ENCODE peak calls at places on chromosome 16, in four cellular contexts. Q is DMS53, J is nephron progenitor cell, L is AG04450. W is an unnamed sample.
A peak's percentile ranks its signal among the peaks of the same experiment; 100 is the strongest.

GRCh38 chr16:61148930-61149329 is 887.3 kb downstream of the CDH8 start:
- DNase-seq in Q (peak; percentile 19), J (no peak), L (no peak), W (no peak)

GRCh38 chr16:81505011-81505660 is 60.5 kb downstream of the CMIP start:
- DNase-seq in Q (no peak), J (peak; percentile 53), L (no peak), W (no peak)

GRCh38 chr16:70158261-70158939 is 15.2 kb upstream of the CLEC18C start:
- DNase-seq in Q (no peak), J (no peak), L (no peak), W (no peak)

GRCh38 chr16:30927789-30928378 is 4.5 kb downstream of the FBXL19 start:
- DNase-seq in Q (peak; percentile 90), J (peak; percentile 73), L (no peak), W (peak; percentile 84)

GRCh38 chr16:59324462-59324861 is 590.3 kb upstream of the GOT2 start:
- DNase-seq in Q (no peak), J (no peak), L (no peak), W (no peak)

GRCh38 chr16:50298075-50298460 is 31.7 kb downstream of the ADCY7 start:
- DNase-seq in Q (no peak), J (no peak), L (no peak), W (no peak)

GRCh38 chr16:48608452-48608851 is 1.5 kb downstream of the N4BP1 start:
- DNase-seq in Q (peak; percentile 43), J (no peak), L (no peak), W (no peak)

GRCh38 chr16:4663756-4664465 is 29.5 kb upstream of the NUDT16L1 start:
- DNase-seq in Q (no peak), J (no peak), L (no peak), W (no peak)

GRCh38 chr16:23941025-23941424 is 105.2 kb downstream of the PRKCB start:
- DNase-seq in Q (no peak), J (no peak), L (no peak), W (no peak)

GRCh38 chr16:57518520-57518919 is 17.9 kb downstream of the CCDC102A start:
- DNase-seq in Q (no peak), J (no peak), L (no peak), W (no peak)

GRCh38 chr16:50530277-50531236 is 17.6 kb upstream of the NKD1 start:
- DNase-seq in Q (peak; percentile 24), J (no peak), L (no peak), W (peak; percentile 32)

GRCh38 chr16:68744744-68745280 is 7.7 kb downstream of the CDH1 start:
- DNase-seq in Q (peak; percentile 99), J (no peak), L (no peak), W (no peak)

GRCh38 chr16:79379083-79379482 is 221.5 kb downstream of the MAF start:
- DNase-seq in Q (no peak), J (no peak), L (no peak), W (no peak)

GRCh38 chr16:50665128-50665878 is 15.8 kb downstream of the SNX20 start:
- DNase-seq in Q (peak; percentile 83), J (peak; percentile 93), L (peak; percentile 32), W (peak; percentile 89)

GRCh38 chr16:77780378-77780837 is 8.0 kb upstream of the VAT1L start:
- DNase-seq in Q (no peak), J (no peak), L (peak; percentile 92), W (no peak)

GRCh38 chr16:81625544-81626152 is 153.4 kb upstream of the PLCG2 start:
- DNase-seq in Q (no peak), J (no peak), L (no peak), W (no peak)

GRCh38 chr16:22373662-22374310 is 633 bp downstream of the CDR2 start:
- DNase-seq in Q (peak; percentile 71), J (peak; percentile 50), L (no peak), W (peak; percentile 77)

GRCh38 chr16:27712251-27712711 is 162.3 kb downstream of the KATNIP start:
- DNase-seq in Q (no peak), J (no peak), L (no peak), W (no peak)

W was measured in ecto neural progenitor cell.